ENCODE peak calls at places on chromosomes 4 and X, in eight cellular contexts. K is H1, L is A549, J is K562, R is HCT116, T is GM12878, F is endothelial cell of umbilical vein, H is HepG2. D is an unnamed sample.

GRCh38 chr4:55125087-55125721 is at the start of gene KDR:
- DNase-seq in K (peak; percentile 91), L (no peak), J (peak; percentile 12), R (no peak), T (no peak), F (peak; percentile 68), H (no peak), D (no peak)

GRCh38 chrX:17537652-17538301 is 162.8 kb downstream of the NHS start:
- DNase-seq in K (no peak), L (no peak), J (no peak), R (no peak), T (no peak), F (no peak), H (no peak), D (no peak)

GRCh38 chr4:165493359-165493758 is 114.6 kb downstream of the CPE start:
- DNase-seq in K (peak; percentile 88), L (peak; percentile 23), J (peak; percentile 50), R (peak; percentile 37), T (no peak), F (peak; percentile 64), H (peak; percentile 27), D (peak; percentile 62)

GRCh38 chrX:9378980-9379696 is 85.7 kb upstream of the TBL1X start:
- DNase-seq in K (no peak), L (no peak), J (no peak), R (no peak), T (no peak), F (no peak), H (no peak), D (peak; percentile 79)

GRCh38 chrX:123173833-123174232 is 10.2 kb upstream of the GRIA3 start:
- DNase-seq in K (no peak), L (no peak), J (peak; percentile 20), R (peak; percentile 8), T (no peak), F (no peak), H (no peak), D (peak; percentile 22)

GRCh38 chr4:129415001-129415400 is 319.0 kb downstream of the C4orf33 start:
- DNase-seq in K (no peak), L (no peak), J (no peak), R (no peak), T (no peak), F (no peak), H (no peak), D (no peak)

GRCh38 chr4:16897351-16897750 is 1.1 kb downstream of the LDB2 start:
- DNase-seq in K (no peak), L (no peak), J (no peak), R (no peak), T (no peak), F (no peak), H (no peak), D (no peak)

GRCh38 chr4:84366111-84366510 is 133.0 kb downstream of the NKX6-1 start:
- DNase-seq in K (no peak), L (no peak), J (no peak), R (no peak), T (no peak), F (no peak), H (no peak), D (peak; percentile 9)

GRCh38 chrX:1657367-1658082 is 42.7 kb downstream of the ASMT start:
- DNase-seq in K (no peak), L (no peak), J (no peak), R (no peak), T (peak; percentile 62), F (peak; percentile 77), H (no peak), D (peak; percentile 81)

GRCh38 chrX:154751669-154752271 is 893 bp upstream of the GAB3 start:
- DNase-seq in K (no peak), L (no peak), J (peak; percentile 48), R (no peak), T (no peak), F (peak; percentile 24), H (no peak), D (no peak)

GRCh38 chr4:74218201-74218600 is 60.3 kb downstream of the MTHFD2L start:
- DNase-seq in K (no peak), L (no peak), J (no peak), R (no peak), T (no peak), F (no peak), H (no peak), D (no peak)

GRCh38 chr4:122692641-122693520 is 39.6 kb upstream of the BBS12 start:
- DNase-seq in K (no peak), L (no peak), J (no peak), R (no peak), T (no peak), F (no peak), H (no peak), D (no peak)

GRCh38 chr4:112199041-112199440 is 32.5 kb upstream of the AP1AR start:
- DNase-seq in K (no peak), L (no peak), J (no peak), R (no peak), T (no peak), F (no peak), H (no peak), D (no peak)

GRCh38 chrX:120308959-120309872 is 2.0 kb downstream of the TMEM255A start:
- DNase-seq in K (peak; percentile 52), L (peak; percentile 36), J (no peak), R (peak; percentile 24), T (peak; percentile 47), F (peak; percentile 29), H (peak; percentile 57), D (peak; percentile 68)

GRCh38 chr4:112063260-112063659 is 82.0 kb upstream of the FAM241A start:
- DNase-seq in K (no peak), L (no peak), J (no peak), R (no peak), T (no peak), F (no peak), H (no peak), D (peak; percentile 3)

GRCh38 chr4:56655627-56656345 is 25.3 kb downstream of the HOPX start:
- DNase-seq in K (peak; percentile 62), L (no peak), J (no peak), R (no peak), T (no peak), F (peak; percentile 46), H (no peak), D (no peak)

GRCh38 chr4:13084210-13084609 is 399.9 kb downstream of the RAB28 start:
- DNase-seq in K (no peak), L (no peak), J (no peak), R (no peak), T (no peak), F (no peak), H (no peak), D (no peak)

GRCh38 chr4:153499005-153499404 is 32.8 kb downstream of the TMEM131L start:
- DNase-seq in K (peak; percentile 39), L (no peak), J (no peak), R (no peak), T (no peak), F (no peak), H (no peak), D (no peak)

GRCh38 chr4:81504685-81505598 is 33.2 kb upstream of the RASGEF1B start:
- DNase-seq in K (no peak), L (no peak), J (no peak), R (no peak), T (no peak), F (peak; percentile 9), H (no peak), D (no peak)

GRCh38 chr4:5098176-5098575 is 46.9 kb downstream of the STK32B start:
- DNase-seq in K (no peak), L (no peak), J (no peak), R (no peak), T (no peak), F (no peak), H (no peak), D (no peak)

GRCh38 chr4:87849612-87850011 is 16.8 kb downstream of the MEPE start:
- DNase-seq in K (no peak), L (no peak), J (no peak), R (no peak), T (no peak), F (no peak), H (no peak), D (peak; percentile 91)

GRCh38 chrX:47482065-47482511 is 934 bp downstream of the ZNF41 start:
- DNase-seq in K (no peak), L (no peak), J (no peak), R (no peak), T (no peak), F (no peak), H (no peak), D (no peak)

GRCh38 chrX:47482512-47483309 is at the start of gene ZNF41:
- DNase-seq in K (peak; percentile 62), L (peak; percentile 86), J (peak; percentile 86), R (peak; percentile 74), T (peak; percentile 64), F (peak; percentile 84), H (peak; percentile 62), D (peak; percentile 88)

GRCh38 chrX:47483310-47484268 is 567 bp upstream of the ZNF41 start:
- DNase-seq in K (no peak), L (no peak), J (no peak), R (no peak), T (no peak), F (peak; percentile 86), H (peak; percentile 45), D (no peak)

GRCh38 chrX:47484885-47485284 is 1.9 kb upstream of the ZNF41 start:
- DNase-seq in K (no peak), L (no peak), J (no peak), R (no peak), T (no peak), F (no peak), H (no peak), D (peak; percentile 43)

DNA sequence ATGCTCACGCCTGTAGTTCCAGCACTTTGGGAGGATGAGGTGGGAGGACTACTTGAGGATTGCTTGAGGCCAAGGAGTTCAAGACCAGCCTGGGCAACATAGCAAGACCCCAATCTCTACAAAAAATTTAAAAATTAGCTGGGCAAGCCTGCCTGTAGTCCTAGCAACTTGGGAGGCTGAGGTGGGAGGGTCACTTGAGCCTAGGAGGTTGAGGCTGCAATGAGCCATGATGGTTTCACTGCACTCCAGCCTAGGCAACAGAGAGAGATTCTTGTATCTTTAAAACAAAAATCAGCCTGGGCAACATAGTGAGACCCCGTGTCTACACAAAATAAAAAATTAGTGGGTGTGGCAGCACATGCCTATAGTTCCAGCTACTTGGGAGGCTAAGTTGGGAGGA is 1.9 kb downstream of the ZNF41 start:
- DNase-seq in K (no peak), L (no peak), J (no peak), R (no peak), T (no peak), F (no peak), H (no peak), D (no peak)
- TF ChIP-seq MAX in K (no peak), L (no peak), J (no peak), R (no peak), T (no peak), F (no peak), H (no peak), D (no peak)

GRCh38 chrX:71996138-71996537 is 85.5 kb downstream of the NHSL2 start:
- DNase-seq in K (no peak), L (no peak), J (no peak), R (no peak), T (no peak), F (no peak), H (no peak), D (no peak)
- TF ChIP-seq POLR2A in K (no peak), L (no peak), J (no peak), R (no peak), T (no peak), F (no peak), H (no peak), D (no peak)

GRCh38 chr4:140351778-140352177 is 21.7 kb upstream of the SCOC start:
- DNase-seq in K (no peak), L (no peak), J (no peak), R (no peak), T (no peak), F (no peak), H (no peak), D (no peak)
- TF ChIP-seq MAX in K (no peak), L (no peak), J (no peak), R (no peak), T (no peak), F (no peak), H (no peak), D (no peak)

GRCh38 chrX:52934704-52935468 is 23.4 kb downstream of the FAM156A start:
- DNase-seq in K (peak; percentile 91), L (peak; percentile 78), J (peak; percentile 73), R (peak; percentile 74), T (peak; percentile 79), F (peak; percentile 91), H (peak; percentile 81), D (peak; percentile 95)
- TF ChIP-seq POLR2A in K (no peak), L (peak; percentile 81), J (peak; percentile 83), R (peak; percentile 30), T (peak; percentile 89), F (peak; percentile 80), H (peak; percentile 88), D (peak; percentile 35)

D was measured in NB4.